ENCODE peak calls at places on chromosome 4, in five cellular contexts. V is pancreas; T is GM04503; Q is naive thymus-derived CD8-positive, alpha-beta T cell; N is transverse colon. C is an unnamed sample.

GRCh38 chr4:15832523-15833451 is 54.7 kb downstream of the CD38 start:
- DNase-seq in Q (no peak), N (no peak), T (no peak), V (no peak), C (no peak)

GRCh38 chr4:15873117-15873516 is 65.4 kb downstream of the FGFBP1 start:
- DNase-seq in N (no peak), T (no peak), V (no peak), Q (no peak), C (no peak)

GRCh38 chr4:153467897-153468262 is 1.7 kb downstream of the TMEM131L start:
- DNase-seq in V (no peak), T (no peak), N (no peak), Q (no peak), C (peak)

GRCh38 chr4:6785572-6785925 is 3.0 kb downstream of the KIAA0232 start:
- DNase-seq in Q (no peak), T (no peak), N (no peak), V (no peak), C (no peak)

GRCh38 chr4:47372561-47372960 is 90.9 kb downstream of the COMMD8 start:
- DNase-seq in N (no peak), V (no peak), T (no peak), Q (no peak), C (no peak)

GRCh38 chr4:177596035-177596434 is 153.8 kb upstream of the AGA start:
- DNase-seq in Q (no peak), V (peak), T (peak), N (no peak), C (peak)

GRCh38 chr4:106717094-106717493 is 319.0 kb downstream of the DKK2 start:
- DNase-seq in T (peak), Q (no peak), V (no peak), N (no peak), C (no peak)

GRCh38 chr4:54550415-54551171 is 107.2 kb upstream of the KIT start:
- DNase-seq in N (no peak), Q (no peak), T (no peak), V (no peak), C (peak)

GRCh38 chr4:165609653-165610052 is 230.8 kb downstream of the CPE start:
- DNase-seq in Q (no peak), T (no peak), V (no peak), N (no peak), C (no peak)

GRCh38 chr4:174388744-174389143 is 105.0 kb downstream of the CEP44 start:
- DNase-seq in T (no peak), N (no peak), Q (no peak), V (no peak), C (peak)

GRCh38 chr4:125140966-125141495 is 173.7 kb upstream of the FAT4 start:
- DNase-seq in T (no peak), Q (no peak), V (no peak), N (no peak), C (peak)

GRCh38 chr4:176043838-176044588 is 21.6 kb upstream of the WDR17 start:
- DNase-seq in Q (no peak), N (no peak), V (no peak), T (no peak), C (no peak)

GRCh38 chr4:168421671-168422070 is 58.6 kb downstream of the DDX60L start:
- DNase-seq in T (no peak), V (no peak), Q (no peak), N (no peak), C (peak)

GRCh38 chr4:136741468-136741867 is 790.8 kb downstream of the PCDH18 start:
- DNase-seq in Q (no peak), T (no peak), V (no peak), N (no peak), C (peak)

GRCh38 chr4:38902695-38903094 is 35.1 kb downstream of the FAM114A1 start:
- DNase-seq in T (no peak), V (no peak), Q (no peak), N (no peak), C (peak)

GRCh38 chr4:106587558-106587957 is 219.0 kb upstream of the GIMD1 start:
- DNase-seq in T (peak), V (no peak), N (no peak), Q (no peak), C (peak)

GRCh38 chr4:6692806-6693205 is 872 bp upstream of the S100P start:
- DNase-seq in Q (no peak), V (no peak), N (no peak), T (no peak), C (peak)

GRCh38 chr4:40196724-40197281 is at the start of gene RHOH:
- DNase-seq in N (peak), Q (peak), V (no peak), T (no peak), C (no peak)

GRCh38 chr4:65798498-65799127 is 128.3 kb upstream of the EPHA5 start:
- DNase-seq in V (no peak), Q (no peak), N (no peak), T (no peak), C (no peak)

GRCh38 chr4:78121338-78121904 is 64.3 kb downstream of the FRAS1 start:
- DNase-seq in T (no peak), V (no peak), N (no peak), Q (no peak), C (peak)

GRCh38 chr4:113810906-113811305 is 49.4 kb upstream of the CAMK2D start:
- DNase-seq in N (no peak), T (peak), Q (no peak), V (no peak), C (peak)

GRCh38 chr4:94406668-94407437 is 44.9 kb upstream of the PDLIM5 start:
- DNase-seq in T (no peak), N (peak), V (peak), Q (peak), C (peak)

GRCh38 chr4:1703880-1704279 is 8.2 kb downstream of the SLBP start:
- DNase-seq in N (no peak), V (no peak), T (no peak), Q (no peak), C (no peak)

GRCh38 chr4:157300678-157301077 is 80.2 kb downstream of the GRIA2 start:
- DNase-seq in Q (no peak), V (no peak), N (no peak), T (no peak), C (no peak)

GRCh38 chr4:52726821-52727580 is 24.2 kb downstream of the ERVMER34-1 start:
- DNase-seq in N (no peak), T (no peak), V (no peak), Q (no peak), C (peak)

GRCh38 chr4:157994863-157995262 is 178.0 kb downstream of the GASK1B start:
- DNase-seq in Q (no peak), N (no peak), V (no peak), T (no peak), C (no peak)

C was measured in adipocyte.